ENCODE peak calls at places on chromosomes 1 and 21, in seven cellular contexts. I is A549, C is foreskin fibroblast, W is lower lobe of right lung, Q is astrocyte, H is AG04450, G is transverse colon. E is an unnamed sample.
A peak's percentile ranks its signal among the peaks of the same experiment; 100 is the strongest.

GRCh38 chr1:26799479-26800133 is 11.9 kb downstream of the PIGV start:
- DNase-seq in I (no peak), C (peak; percentile 71), W (no peak), Q (peak; percentile 81), H (no peak), G (peak; percentile 42), E (no peak)

GRCh38 chr1:208807446-208808117 is 563.4 kb upstream of the PLXNA2 start:
- DNase-seq in I (no peak), C (no peak), W (no peak), Q (peak; percentile 14), H (no peak), G (no peak), E (no peak)

GRCh38 chr1:229191066-229191674 is 79.7 kb upstream of the RAB4A start:
- DNase-seq in I (peak; percentile 10), C (no peak), W (no peak), Q (no peak), H (no peak), G (no peak), E (no peak)

GRCh38 chr1:46671554-46671953 is at the start of gene TEX38:
- DNase-seq in I (no peak), C (no peak), W (no peak), Q (no peak), H (no peak), G (no peak), E (no peak)

GRCh38 chr21:38326429-38326828 is 69.6 kb downstream of the KCNJ15 start:
- DNase-seq in I (no peak), C (no peak), W (no peak), Q (no peak), H (no peak), G (no peak), E (no peak)

GRCh38 chr1:74531807-74532206 is 19.4 kb upstream of the LRRC53 start:
- DNase-seq in I (no peak), C (no peak), W (no peak), Q (no peak), H (no peak), G (no peak), E (no peak)

GRCh38 chr1:153536618-153537375 is 1.0 kb upstream of the S100A6 start:
- DNase-seq in I (peak; percentile 64), C (no peak), W (peak; percentile 78), Q (no peak), H (no peak), G (peak; percentile 84), E (no peak)

GRCh38 chr1:181482521-181483083 is 715 bp upstream of the CACNA1E start:
- DNase-seq in I (peak; percentile 12), C (peak; percentile 8), W (peak; percentile 69), Q (no peak), H (no peak), G (peak; percentile 11), E (peak; percentile 17)

GRCh38 chr21:45450741-45451740 is 46.1 kb downstream of the COL18A1 start:
- DNase-seq in I (no peak), C (no peak), W (no peak), Q (peak; percentile 23), H (no peak), G (no peak), E (no peak)

GRCh38 chr1:184260382-184260781 is 126.4 kb upstream of the C1orf21 start:
- DNase-seq in I (no peak), C (peak; percentile 57), W (no peak), Q (peak; percentile 90), H (peak; percentile 26), G (no peak), E (peak; percentile 78)

GRCh38 chr1:35726814-35727433 is 8.2 kb upstream of the C1orf216 start:
- DNase-seq in I (peak; percentile 52), C (no peak), W (peak; percentile 55), Q (peak; percentile 27), H (peak; percentile 45), G (peak; percentile 41), E (peak; percentile 73)

GRCh38 chr1:218273757-218274505 is 11.2 kb upstream of the RRP15 start:
- DNase-seq in I (no peak), C (no peak), W (no peak), Q (no peak), H (no peak), G (no peak), E (no peak)

GRCh38 chr1:117000142-117000541 is 1.4 kb upstream of the CD101 start:
- DNase-seq in I (no peak), C (no peak), W (no peak), Q (no peak), H (no peak), G (no peak), E (no peak)

DNA sequence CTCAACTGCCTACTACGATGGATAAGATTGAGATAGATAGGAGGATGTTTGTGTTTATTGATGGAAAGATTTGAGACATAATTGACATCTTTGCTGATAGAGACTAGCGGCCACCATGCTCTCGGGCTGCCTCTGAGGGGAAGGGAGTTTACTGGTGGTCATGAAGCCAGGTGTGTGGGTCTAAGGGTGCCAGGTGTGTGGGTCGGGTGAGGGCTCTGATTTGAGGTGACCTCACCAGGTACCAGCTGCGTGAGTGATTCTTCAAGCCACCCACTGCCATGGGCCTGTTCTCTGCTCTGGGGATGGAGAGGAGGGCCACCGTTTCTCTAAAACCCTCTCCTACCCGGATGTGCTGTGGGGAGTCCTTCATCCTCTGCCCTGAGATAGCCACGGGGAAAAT is 3.1 kb downstream of the UBASH3A start:
- DNase-seq in I (no peak), C (no peak), W (no peak), Q (no peak), H (no peak), G (no peak), E (no peak)
- H3K4me3 ChIP-seq in I (no peak overlapping the region), C (no peak overlapping the region), W (no peak overlapping the region), Q (no peak overlapping the region), H (no peak overlapping the region), G (no peak overlapping the region), E (no peak overlapping the region)

GRCh38 chr1:234922987-234923386 is 205.7 kb downstream of the TOMM20 start:
- DNase-seq in I (no peak), C (no peak), W (no peak), Q (no peak), H (no peak), G (no peak), E (no peak)

GRCh38 chr1:234925440-234926251 is 203.0 kb downstream of the TOMM20 start:
- DNase-seq in I (peak; percentile 95), C (peak; percentile 96), W (no peak), Q (peak; percentile 100), H (peak; percentile 97), G (no peak), E (no peak)

GRCh38 chr1:234926252-234926573 is 202.4 kb downstream of the TOMM20 start:
- DNase-seq in I (no peak), C (no peak), W (no peak), Q (no peak), H (no peak), G (no peak), E (no peak)

GRCh38 chr1:234923626-234924025 is 205.0 kb downstream of the TOMM20 start:
- DNase-seq in I (no peak), C (no peak), W (no peak), Q (no peak), H (no peak), G (no peak), E (no peak)

DNA sequence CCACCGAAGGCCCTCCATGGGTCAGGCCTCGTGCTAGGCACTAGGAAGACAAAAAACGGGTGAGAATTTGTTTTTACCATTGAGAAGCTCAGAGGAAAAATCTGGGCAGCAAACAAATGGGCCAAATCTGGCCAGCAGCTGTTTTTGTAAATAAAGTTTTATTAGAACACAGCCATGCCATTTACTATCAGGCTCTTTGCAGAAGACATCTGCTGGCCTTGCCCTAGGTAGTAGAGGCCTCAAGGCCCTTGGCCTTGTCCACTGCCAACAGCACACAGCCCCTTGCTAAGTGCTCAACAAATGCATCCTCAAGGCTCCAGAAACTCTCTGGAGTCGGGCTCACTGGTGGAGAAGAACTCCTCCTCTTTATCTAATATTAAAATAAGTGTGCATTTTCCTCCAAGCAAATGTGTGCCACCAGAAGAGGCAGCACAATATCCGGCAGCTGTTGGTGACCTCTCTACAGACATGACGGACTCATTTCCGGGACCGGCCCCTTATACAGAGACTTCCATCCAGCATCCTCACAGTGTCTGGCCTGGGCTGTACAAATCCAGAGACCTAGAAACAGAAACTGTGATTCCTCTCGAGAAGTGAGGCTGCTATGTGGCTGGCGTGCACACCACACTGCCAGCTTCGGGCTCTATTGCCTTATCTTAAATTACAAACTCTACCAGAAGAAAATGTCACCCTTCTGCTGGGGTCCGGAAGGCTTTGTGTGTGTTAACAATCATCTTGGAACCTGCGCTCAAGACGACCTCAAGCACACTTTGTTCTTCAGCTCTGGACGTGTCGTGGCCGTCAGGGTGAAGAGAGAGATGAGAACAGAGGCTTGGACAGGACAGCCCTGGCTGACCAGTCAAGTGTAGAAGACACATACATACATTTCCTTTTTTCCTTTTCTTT is 203.9 kb downstream of the TOMM20 start:
- DNase-seq in I (no peak), C (no peak), W (no peak), Q (no peak), H (no peak), G (no peak), E (no peak)
- TF ChIP-seq CTCF in I (no peak), C (no peak), W (no peak), Q (no peak), H (no peak), G (no peak), E (no peak)

GRCh38 chr21:42675403-42675802 is 22.0 kb downstream of the PDE9A start:
- DNase-seq in I (no peak), C (no peak), W (no peak), Q (no peak), H (no peak), G (no peak), E (no peak)

GRCh38 chr21:42678118-42678430 is 24.7 kb downstream of the PDE9A start:
- DNase-seq in I (no peak), C (no peak), W (no peak), Q (no peak), H (no peak), G (no peak), E (no peak)

GRCh38 chr21:42677339-42678117 is 24.1 kb downstream of the PDE9A start:
- DNase-seq in I (no peak), C (peak; percentile 45), W (no peak), Q (peak; percentile 87), H (no peak), G (no peak), E (peak; percentile 83)

GRCh38 chr21:42678618-42679295 is 25.3 kb downstream of the PDE9A start:
- DNase-seq in I (no peak), C (no peak), W (no peak), Q (no peak), H (no peak), G (no peak), E (no peak)

DNA sequence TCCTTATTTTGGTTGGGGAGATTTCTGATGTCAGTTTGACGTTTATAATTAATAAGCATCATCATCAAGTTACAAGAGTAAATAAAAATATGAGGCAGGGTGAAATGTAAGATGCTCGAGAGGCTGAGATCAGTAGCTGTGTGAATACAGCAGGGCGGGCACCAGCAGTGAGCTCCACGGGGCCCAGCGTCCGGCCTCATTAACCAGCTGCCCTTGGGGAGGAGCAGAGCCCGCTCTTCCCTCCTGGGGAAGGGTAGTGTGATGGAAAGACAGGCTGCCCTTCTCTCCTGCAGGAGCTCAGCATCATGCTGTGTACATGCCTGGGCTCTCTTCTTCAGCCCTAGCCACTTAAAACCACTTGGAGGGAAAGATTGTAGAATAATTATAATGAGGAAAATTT is 23.4 kb downstream of the PDE9A start:
- DNase-seq in I (no peak), C (no peak), W (no peak), Q (no peak), H (no peak), G (no peak), E (no peak)
- H3K4me3 ChIP-seq in I (no peak overlapping the region), C (no peak overlapping the region), W (no peak overlapping the region), Q (no peak overlapping the region), H (no peak overlapping the region), G (no peak overlapping the region), E (no peak overlapping the region)

GRCh38 chr1:111351700-111352099 is 61.0 kb downstream of the CHIA start:
- DNase-seq in I (no peak), C (no peak), W (no peak), Q (no peak), H (no peak), G (no peak), E (no peak)

GRCh38 chr1:111346089-111346885 is 55.6 kb downstream of the CHIA start:
- DNase-seq in I (peak; percentile 64), C (peak; percentile 48), W (peak; percentile 93), Q (peak; percentile 61), H (peak; percentile 52), G (peak; percentile 86), E (peak; percentile 91)
- TF ChIP-seq CTCF in I (no peak), C (no peak), W (peak; percentile 12), Q (no peak), H (no peak), G (no peak), E (peak; percentile 18)

E was measured in cardiac muscle cell.